ENCODE peak calls at places on chromosome 18, in four cellular contexts. K is H1, M is GM12878, I is K562. X is an unnamed sample.

GRCh38 chr18:49899647-49900330 is 86.5 kb upstream of the ACAA2 start:
- DNase-seq in I (no peak), K (no peak), M (no peak), X (no peak)

GRCh38 chr18:12645751-12646203 is 12.1 kb downstream of the SPIRE1 start:
- DNase-seq in I (no peak), K (no peak), M (no peak), X (no peak)

GRCh38 chr18:55641501-55641900 is 53.5 kb upstream of the TCF4 start:
- DNase-seq in I (no peak), M (no peak), K (no peak), X (no peak)

GRCh38 chr18:48590678-48591077 is 51.8 kb downstream of the CTIF start:
- DNase-seq in I (no peak), K (no peak), M (no peak), X (peak)

GRCh38 chr18:34219651-34220050 is 5.1 kb downstream of the NOL4 start:
- DNase-seq in I (no peak), K (no peak), M (no peak), X (no peak)

GRCh38 chr18:6414118-6414722 is 491 bp downstream of the L3MBTL4 start:
- DNase-seq in I (no peak), K (no peak), M (no peak), X (no peak)

GRCh38 chr18:51514128-51514527 is 316.6 kb upstream of the MEX3C start:
- DNase-seq in I (no peak), K (no peak), M (no peak), X (no peak)

GRCh38 chr18:25176516-25177042 is 175.4 kb downstream of the ZNF521 start:
- DNase-seq in K (no peak), I (no peak), M (no peak), X (no peak)

GRCh38 chr18:62396381-62396780 is 71.3 kb downstream of the TNFRSF11A start:
- DNase-seq in M (no peak), K (no peak), I (no peak), X (no peak)

GRCh38 chr18:44093253-44093652 is 587.4 kb upstream of the SETBP1 start:
- DNase-seq in I (no peak), M (no peak), K (no peak), X (no peak)

GRCh38 chr18:80023173-80023572 is 11.1 kb upstream of the RBFA start:
- DNase-seq in I (peak), K (no peak), M (no peak), X (peak)

GRCh38 chr18:6069539-6069938 is 174.2 kb upstream of the TMEM200C start:
- DNase-seq in I (no peak), M (no peak), K (no peak), X (no peak)

DNA sequence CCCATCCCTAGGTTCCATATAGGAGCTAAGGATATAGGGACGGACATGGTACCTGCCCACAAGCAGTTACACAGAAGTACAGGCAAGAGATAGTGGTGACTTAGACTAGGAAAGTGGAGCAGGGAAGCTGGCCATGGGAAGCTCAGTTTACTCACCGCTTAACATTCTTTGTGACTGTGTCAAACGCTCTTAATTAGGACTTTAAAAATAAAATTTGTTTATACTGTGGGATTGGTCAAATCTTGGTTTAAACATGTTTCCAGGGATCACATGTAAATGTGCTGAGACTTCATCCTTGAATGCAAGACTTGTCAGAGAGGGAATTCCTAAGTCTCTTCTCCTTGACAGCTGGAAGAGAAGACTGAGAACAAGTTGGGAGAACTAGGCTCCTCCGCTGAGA is 107.3 kb downstream of the MTCL1 start:
- DNase-seq in I (no peak), K (no peak), M (no peak), X (no peak)
- TF ChIP-seq CEBPB in I (no peak), K (no peak), M (no peak), X (no peak)

GRCh38 chr18:10111944-10112343 is 198.1 kb downstream of the VAPA start:
- DNase-seq in I (no peak), M (no peak), K (no peak), X (no peak)
- TF ChIP-seq EGR1 in I (no peak), M (no peak), K (no peak), X (no peak)

GRCh38 chr18:68714356-68714706 is 577 bp downstream of the TMX3 start:
- DNase-seq in M (no peak), K (no peak), I (peak), X (no peak)

GRCh38 chr18:68713791-68714190 is 1.1 kb downstream of the TMX3 start:
- DNase-seq in M (no peak), K (no peak), I (no peak), X (no peak)

GRCh38 chr18:68714707-68715496 is at the start of gene TMX3:
- DNase-seq in K (peak), M (peak), I (peak), X (peak)

DNA sequence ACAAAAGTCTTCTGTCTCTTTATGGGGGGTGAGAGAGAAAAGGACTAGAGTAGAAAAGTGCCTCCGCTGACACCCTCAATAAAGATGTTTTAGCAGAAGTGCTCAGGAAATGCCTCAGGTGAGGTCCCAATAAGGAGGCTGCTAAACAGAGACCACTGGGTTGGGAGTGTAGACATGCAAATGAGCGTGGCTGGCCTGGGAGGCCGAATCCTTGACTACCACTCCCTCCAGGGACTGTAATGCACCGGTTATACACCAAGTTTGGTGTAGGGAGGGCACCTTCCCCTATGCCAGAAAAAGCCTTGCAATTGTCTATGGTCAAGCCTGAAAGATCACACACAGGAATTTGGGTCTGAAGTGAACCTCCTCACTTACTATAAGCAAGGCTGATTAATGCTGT is 1.8 kb downstream of the TMX3 start:
- DNase-seq in M (no peak), K (no peak), I (no peak), X (no peak)
- H3K4me3 ChIP-seq in M (peak), K (no peak), I (no peak), X (no peak)

GRCh38 chr18:38427736-38428135 is 862.1 kb upstream of the CELF4 start:
- DNase-seq in M (no peak), I (no peak), K (no peak), X (no peak)

GRCh38 chr18:38422216-38422615 is 856.6 kb upstream of the CELF4 start:
- DNase-seq in K (no peak), I (no peak), M (no peak), X (no peak)

DNA sequence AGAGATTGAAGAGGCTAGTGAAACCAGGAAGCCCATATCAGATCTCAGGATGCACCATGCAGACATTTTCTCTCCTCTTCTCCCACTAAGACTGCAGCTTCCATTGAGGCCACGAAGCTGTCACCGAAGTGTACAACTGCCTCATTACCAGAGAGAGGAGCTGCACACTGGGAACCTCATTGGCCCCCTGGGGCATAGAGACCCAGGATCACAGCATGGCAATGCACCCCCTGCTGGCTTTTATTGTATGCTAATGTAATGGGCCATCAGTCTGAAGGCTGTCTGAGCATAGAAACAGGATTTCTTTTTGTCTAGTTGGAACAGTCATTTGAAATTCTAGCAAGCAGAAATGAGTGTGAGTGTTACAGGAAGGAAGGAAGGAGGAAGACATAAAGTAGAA is 861.6 kb upstream of the CELF4 start:
- DNase-seq in M (no peak), K (no peak), I (no peak), X (no peak)
- TF ChIP-seq CEBPB in M (no peak), K (no peak), I (no peak), X (no peak)

DNA sequence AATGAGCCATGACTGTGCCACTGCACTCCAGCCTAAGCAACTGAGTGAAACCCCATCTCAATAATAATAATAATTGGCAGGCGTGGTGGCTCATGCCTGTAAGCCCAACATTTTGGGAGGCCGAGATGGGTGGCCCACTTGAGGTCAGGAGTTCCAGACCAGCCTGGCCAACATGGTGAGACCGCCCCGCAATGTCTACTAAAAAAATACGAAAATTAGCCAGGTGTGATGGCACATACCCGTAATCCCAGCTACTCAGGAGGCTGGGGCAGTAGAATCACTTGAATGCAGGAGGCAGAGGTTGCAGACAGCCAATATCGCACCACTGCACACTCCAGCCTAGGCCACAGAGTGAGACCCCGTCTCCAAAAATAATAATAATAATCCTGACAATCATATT is 27.9 kb upstream of the LPIN2 start:
- DNase-seq in M (no peak), I (no peak), K (no peak), X (no peak)
- TF ChIP-seq EGR1 in M (no peak), I (no peak), K (no peak), X (no peak)

GRCh38 chr18:2874765-2875164 is 28.0 kb downstream of the EMILIN2 start:
- DNase-seq in I (no peak), K (no peak), M (no peak), X (no peak)
- H3K4me3 ChIP-seq in I (no peak), K (no peak), M (no peak), X (no peak)

GRCh38 chr18:28189400-28190239 is 12.7 kb upstream of the CDH2 start:
- DNase-seq in I (peak), M (peak), K (no peak), X (peak)
- TF ChIP-seq CEBPB in I (no peak), M (no peak), K (no peak), X (no peak)

GRCh38 chr18:22552254-22552653 is 134.5 kb upstream of the CTAGE1 start:
- DNase-seq in K (no peak), M (no peak), I (no peak), X (no peak)
- TF ChIP-seq EGR1 in K (no peak), M (no peak), I (no peak), X (no peak)

GRCh38 chr18:57629399-57629798 is 7.8 kb upstream of the NARS1 start:
- DNase-seq in I (no peak), K (no peak), M (no peak), X (no peak)
- H3K4me3 ChIP-seq in I (no peak), K (peak), M (peak), X (no peak)

DNA sequence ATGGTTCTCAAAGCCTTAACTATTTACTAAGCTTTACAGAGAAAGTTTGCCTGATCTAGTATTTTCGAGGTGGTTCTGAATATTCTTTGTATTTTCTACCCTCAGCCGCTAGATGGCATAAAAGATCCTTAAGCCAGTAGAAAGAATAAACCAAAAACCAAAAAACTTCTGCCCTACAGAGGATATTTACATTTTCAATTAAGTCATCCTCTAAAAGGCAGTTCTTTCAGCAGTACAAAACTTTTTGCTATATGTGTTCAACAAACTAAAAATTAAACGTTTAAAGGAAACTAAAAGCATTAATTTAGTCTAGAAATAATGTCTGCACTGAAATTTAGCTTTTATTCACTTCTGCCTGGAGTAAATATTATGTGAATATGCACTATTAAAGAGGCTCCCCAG is 297.5 kb downstream of the PIEZO2 start:
- DNase-seq in K (no peak), M (peak), I (peak), X (peak)
- TF ChIP-seq CEBPB in K (no peak), M (no peak), I (no peak), X (no peak)

X was measured in HCT116.